ENCODE peak calls at places on chromosomes 13 and 19, in eight cellular contexts. T is endodermal cell, W is mesendoderm, O is tibial nerve, C is lung, K is heart right ventricle, F is small intestine, D is IMR-90. M is an unnamed sample.
A peak's percentile ranks its signal among the peaks of the same experiment; 100 is the strongest.

GRCh38 chr19:33736158-33736557 is 60.5 kb upstream of the KCTD15 start:
- DNase-seq in W (no peak), C (no peak), F (no peak), K (no peak), T (no peak), O (no peak), D (no peak), M (no peak)

GRCh38 chr19:12786149-12786870 is 5.0 kb upstream of the JUNB start:
- DNase-seq in K (peak; percentile 72), D (no peak), T (peak; percentile 42), C (peak; percentile 84), F (peak; percentile 62), W (no peak), O (no peak), M (peak; percentile 57)

GRCh38 chr13:85366759-85367417 is 432.3 kb downstream of the SLITRK6 start:
- DNase-seq in K (no peak), D (peak; percentile 52), C (no peak), O (no peak), W (no peak), F (no peak), T (no peak), M (no peak)

GRCh38 chr19:31351212-31352193 is 2.3 kb upstream of the TSHZ3 start:
- DNase-seq in C (no peak), K (no peak), T (peak; percentile 73), F (peak; percentile 19), D (peak; percentile 63), W (peak; percentile 77), O (no peak), M (no peak)

GRCh38 chr19:29880498-29881081 is 61.4 kb upstream of the URI1 start:
- DNase-seq in O (no peak), W (no peak), C (no peak), T (peak; percentile 23), K (no peak), F (no peak), D (no peak), M (no peak)

GRCh38 chr19:38942471-38943181 is 11.9 kb downstream of the MRPS12 start:
- DNase-seq in O (no peak), D (no peak), C (no peak), W (no peak), T (no peak), K (no peak), F (no peak), M (no peak)

GRCh38 chr13:71619096-71619495 is 247.9 kb downstream of the DACH1 start:
- DNase-seq in T (no peak), W (no peak), O (no peak), F (peak; percentile 52), C (no peak), K (no peak), D (no peak), M (no peak)

GRCh38 chr19:32688315-32688714 is 3.3 kb upstream of the NUDT19 start:
- DNase-seq in T (no peak), F (no peak), D (peak; percentile 71), O (no peak), K (no peak), C (no peak), W (no peak), M (no peak)

GRCh38 chr13:101127741-101128353 is 288.5 kb downstream of the NALCN start:
- DNase-seq in C (no peak), F (peak; percentile 30), O (no peak), W (peak; percentile 50), K (no peak), D (peak; percentile 53), T (no peak), M (no peak)

GRCh38 chr19:51568456-51568855 is 2.6 kb upstream of the ZNF175 start:
- DNase-seq in D (no peak), O (no peak), F (no peak), C (no peak), K (no peak), W (no peak), T (no peak), M (no peak)

GRCh38 chr13:71661921-71662320 is 205.1 kb downstream of the DACH1 start:
- DNase-seq in T (no peak), D (peak; percentile 41), C (no peak), K (no peak), O (no peak), W (no peak), F (no peak), M (no peak)

GRCh38 chr13:44759222-44759721 is 183.1 kb upstream of the TSC22D1 start:
- DNase-seq in W (no peak), D (no peak), O (no peak), F (no peak), K (no peak), C (no peak), T (peak; percentile 49), M (no peak)
- H3K27ac ChIP-seq in W (no peak overlapping the region), D (peak overlapping the region; percentile 78), O (no peak overlapping the region), F (no peak overlapping the region), K (no peak overlapping the region), C (peak overlapping the region; percentile 26), T (peak overlapping the region; percentile 48), M (no peak overlapping the region)

GRCh38 chr19:47239610-47240296 is 8.8 kb upstream of the BBC3 start:
- DNase-seq in F (no peak), C (no peak), O (no peak), T (peak; percentile 87), W (no peak), K (no peak), D (peak; percentile 47), M (peak; percentile 51)
- H3K27ac ChIP-seq in F (no peak overlapping the region), C (no peak overlapping the region), O (no peak overlapping the region), T (no peak overlapping the region), W (no peak overlapping the region), K (no peak overlapping the region), D (no peak overlapping the region), M (no peak overlapping the region)

GRCh38 chr13:114319441-114319871 is 5.2 kb downstream of the CHAMP1 start:
- DNase-seq in C (no peak), W (no peak), F (no peak), D (peak; percentile 93), O (no peak), T (no peak), K (no peak), M (no peak)
- H3K27ac ChIP-seq in C (no peak overlapping the region), W (no peak overlapping the region), F (no peak overlapping the region), D (peak overlapping the region; percentile 83), O (no peak overlapping the region), T (no peak overlapping the region), K (no peak overlapping the region), M (no peak overlapping the region)

DNA sequence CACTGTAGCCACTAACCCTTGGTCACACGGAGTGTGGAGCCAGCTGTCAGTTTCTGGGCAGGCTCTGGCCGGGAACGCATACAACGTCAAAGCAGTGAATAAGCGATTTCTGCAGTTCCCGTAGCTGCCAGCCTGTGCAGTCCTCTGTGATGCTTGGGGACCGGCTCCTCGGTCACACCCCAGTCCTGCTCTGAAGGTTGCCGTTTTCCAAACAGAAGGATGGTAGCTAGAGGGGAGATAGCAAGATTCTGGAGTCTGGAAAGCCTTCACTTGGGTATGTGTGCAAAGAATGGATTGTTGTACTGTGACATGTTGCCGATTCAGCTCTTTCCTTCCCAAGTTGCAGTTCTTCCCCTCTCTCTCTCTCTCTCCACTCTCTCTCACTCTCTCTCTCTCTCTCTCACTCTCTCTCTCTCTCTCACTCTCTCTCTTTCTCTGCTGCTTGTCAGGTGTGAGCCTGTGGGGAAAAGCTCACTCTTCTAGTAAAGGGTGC is 38.7 kb upstream of the C1QTNF9 start:
- DNase-seq in K (peak; percentile 68), C (peak; percentile 70), W (peak; percentile 14), D (peak; percentile 47), F (peak; percentile 69), O (peak; percentile 35), T (peak; percentile 52), M (peak; percentile 88)
- H3K27ac ChIP-seq in K (peak overlapping the region; percentile 86), C (peak overlapping the region; percentile 88), W (no peak overlapping the region), D (peak overlapping the region; percentile 41), F (peak overlapping the region; percentile 76), O (peak overlapping the region; percentile 94), T (peak overlapping the region; percentile 58), M (peak overlapping the region; percentile 92)

GRCh38 chr13:51840917-51841316 is 4.1 kb downstream of the TMEM272 start:
- DNase-seq in T (peak; percentile 25), W (no peak), F (no peak), C (peak; percentile 23), D (no peak), K (no peak), O (no peak), M (no peak)

GRCh38 chr13:51841732-51842131 is 3.2 kb downstream of the TMEM272 start:
- DNase-seq in C (no peak), K (no peak), O (no peak), W (no peak), T (no peak), D (no peak), F (no peak), M (no peak)

GRCh38 chr13:51840141-51840540 is 4.8 kb downstream of the TMEM272 start:
- DNase-seq in K (no peak), F (peak; percentile 49), D (no peak), W (no peak), C (no peak), O (no peak), T (no peak), M (no peak)

GRCh38 chr13:51838235-51838846 is 6.6 kb downstream of the TMEM272 start:
- DNase-seq in F (no peak), C (peak; percentile 13), W (no peak), K (no peak), T (no peak), O (no peak), D (peak; percentile 65), M (no peak)

DNA sequence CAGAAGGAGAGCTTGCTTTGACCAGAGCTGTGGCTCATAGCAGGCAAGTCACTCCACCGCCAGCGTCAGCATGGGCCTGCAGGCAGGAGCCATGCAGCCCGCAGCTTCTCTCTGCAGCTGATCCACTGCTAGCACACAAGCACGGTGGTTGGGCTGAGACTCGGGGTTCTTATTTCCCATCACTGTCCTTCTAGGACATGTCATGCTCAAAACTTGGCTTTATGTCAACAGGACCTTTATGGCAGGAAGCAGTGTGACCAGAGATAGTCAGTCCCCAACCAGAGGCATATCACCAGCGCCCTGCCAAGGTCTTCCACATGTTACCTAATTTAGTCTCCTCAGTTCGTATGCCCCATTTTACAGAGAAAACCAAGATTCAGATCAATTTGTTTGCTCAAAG is 5.3 kb downstream of the TMEM272 start:
- DNase-seq in K (no peak), D (no peak), W (no peak), C (peak; percentile 9), O (no peak), T (no peak), F (no peak), M (no peak)
- H3K27ac ChIP-seq in K (no peak overlapping the region), D (no peak overlapping the region), W (no peak overlapping the region), C (no peak overlapping the region), O (no peak overlapping the region), T (no peak overlapping the region), F (no peak overlapping the region), M (no peak overlapping the region)

GRCh38 chr19:1098177-1099051 is 3.2 kb upstream of the POLR2E start:
- DNase-seq in F (peak; percentile 92), W (no peak), T (no peak), K (no peak), D (peak; percentile 34), C (peak; percentile 68), O (no peak), M (no peak)
- H3K27ac ChIP-seq in F (peak overlapping the region; percentile 98), W (no peak overlapping the region), T (no peak overlapping the region), K (peak overlapping the region; percentile 48), D (peak overlapping the region; percentile 53), C (peak overlapping the region; percentile 85), O (peak overlapping the region; percentile 95), M (no peak overlapping the region)

GRCh38 chr19:55705972-55706371 is 30.9 kb downstream of the EPN1 start:
- DNase-seq in W (no peak), D (no peak), T (no peak), C (no peak), F (no peak), K (no peak), O (no peak), M (no peak)
- H3K27ac ChIP-seq in W (no peak overlapping the region), D (no peak overlapping the region), T (no peak overlapping the region), C (no peak overlapping the region), F (no peak overlapping the region), K (no peak overlapping the region), O (no peak overlapping the region), M (no peak overlapping the region)

GRCh38 chr13:77928909-77929308 is 10.3 kb upstream of the EDNRB start:
- DNase-seq in O (no peak), W (no peak), F (no peak), C (no peak), K (no peak), T (no peak), D (no peak), M (no peak)
- H3K27ac ChIP-seq in O (no peak overlapping the region), W (no peak overlapping the region), F (no peak overlapping the region), C (no peak overlapping the region), K (no peak overlapping the region), T (no peak overlapping the region), D (no peak overlapping the region), M (no peak overlapping the region)